ENCODE peak calls at places on chromosome 9, in six cellular contexts. One of them, this sample, is unnamed.
A peak's percentile ranks its signal among the peaks of the same experiment; 100 is the strongest.

GRCh38 chr9:134972140-134972539 is 54.4 kb upstream of the FCN1 start:
- DNase-seq in RWPE1: no peak
- DNase-seq in putamen: no peak
- DNase-seq in prostate gland: no peak
- DNase-seq in iris pigment epithelial cell: no peak
- DNase-seq in RWPE2: no peak
- DNase-seq in this sample: no peak

GRCh38 chr9:89420397-89420796 is 77.5 kb downstream of the SEMA4D start:
- DNase-seq in RWPE1: no peak
- DNase-seq in putamen: no peak
- DNase-seq in prostate gland: no peak
- DNase-seq in iris pigment epithelial cell: no peak
- DNase-seq in RWPE2: no peak
- DNase-seq in this sample: no peak

GRCh38 chr9:107480386-107480789 is 9.2 kb downstream of the KLF4 start:
- DNase-seq in RWPE1: peak; percentile 82
- DNase-seq in putamen: no peak
- DNase-seq in prostate gland: no peak
- DNase-seq in iris pigment epithelial cell: peak; percentile 79
- DNase-seq in RWPE2: peak; percentile 58
- DNase-seq in this sample: peak; percentile 62

GRCh38 chr9:37141015-37141414 is 20.6 kb downstream of the ZCCHC7 start:
- DNase-seq in RWPE1: no peak
- DNase-seq in putamen: no peak
- DNase-seq in prostate gland: no peak
- DNase-seq in iris pigment epithelial cell: no peak
- DNase-seq in RWPE2: no peak
- DNase-seq in this sample: no peak

GRCh38 chr9:96100385-96100978 is 201.5 kb downstream of the HSD17B3 start:
- DNase-seq in RWPE1: no peak
- DNase-seq in putamen: no peak
- DNase-seq in prostate gland: no peak
- DNase-seq in iris pigment epithelial cell: no peak
- DNase-seq in RWPE2: no peak
- DNase-seq in this sample: no peak

GRCh38 chr9:89848060-89849040 is 243.5 kb downstream of the GADD45G start:
- DNase-seq in RWPE1: no peak
- DNase-seq in putamen: no peak
- DNase-seq in prostate gland: no peak
- DNase-seq in iris pigment epithelial cell: no peak
- DNase-seq in RWPE2: no peak
- DNase-seq in this sample: no peak

GRCh38 chr9:128735373-128735772 is 11.4 kb upstream of the ZDHHC12 start:
- DNase-seq in RWPE1: no peak
- DNase-seq in putamen: no peak
- DNase-seq in prostate gland: no peak
- DNase-seq in iris pigment epithelial cell: no peak
- DNase-seq in RWPE2: no peak
- DNase-seq in this sample: no peak

GRCh38 chr9:92576175-92576574 is 40.4 kb upstream of the ECM2 start:
- DNase-seq in RWPE1: no peak
- DNase-seq in putamen: no peak
- DNase-seq in prostate gland: no peak
- DNase-seq in iris pigment epithelial cell: peak; percentile 57
- DNase-seq in RWPE2: no peak
- DNase-seq in this sample: no peak

GRCh38 chr9:37639109-37639748 is 11.5 kb upstream of the FRMPD1 start:
- DNase-seq in RWPE1: peak; percentile 34
- DNase-seq in putamen: no peak
- DNase-seq in prostate gland: no peak
- DNase-seq in iris pigment epithelial cell: peak; percentile 65
- DNase-seq in RWPE2: no peak
- DNase-seq in this sample: no peak